ENCODE peak calls at places on chromosome 14, in eight cellular contexts. K is A549, B is esophagus muscularis mucosa, X is thyroid gland, U is prostate gland, J is stomach, Q is adrenal gland, R is ovary. T is an unnamed sample.

GRCh38 chr14:77812028-77812427 is 12.1 kb downstream of the ADCK1 start:
- DNase-seq in K (no peak), B (no peak), X (no peak), U (no peak), J (no peak), Q (no peak), R (no peak), T (no peak)

GRCh38 chr14:20680843-20681347 is 3.5 kb upstream of the RNASE4 start:
- DNase-seq in K (no peak), B (no peak), X (no peak), U (no peak), J (peak; percentile 41), Q (no peak), R (no peak), T (peak; percentile 30)

GRCh38 chr14:54836231-54836630 is 66.4 kb downstream of the GCH1 start:
- DNase-seq in K (no peak), B (no peak), X (no peak), U (no peak), J (no peak), Q (no peak), R (no peak), T (no peak)

GRCh38 chr14:103231376-103232019 is 102.5 kb upstream of the EIF5 start:
- DNase-seq in K (no peak), B (no peak), X (no peak), U (no peak), J (no peak), Q (no peak), R (no peak), T (no peak)

GRCh38 chr14:104346112-104346462 is 207.7 kb downstream of the KIF26A start:
- DNase-seq in K (no peak), B (no peak), X (no peak), U (no peak), J (no peak), Q (no peak), R (no peak), T (no peak)

GRCh38 chr14:99524091-99524661 is 43.0 kb downstream of the CCNK start:
- DNase-seq in K (no peak), B (no peak), X (peak; percentile 41), U (no peak), J (peak; percentile 61), Q (no peak), R (peak; percentile 58), T (no peak)

GRCh38 chr14:77190977-77191376 is 9.4 kb downstream of the TMEM63C start:
- DNase-seq in K (no peak), B (no peak), X (no peak), U (no peak), J (no peak), Q (no peak), R (no peak), T (no peak)

GRCh38 chr14:34833545-34834523 is 41.3 kb downstream of the BAZ1A start:
- DNase-seq in K (no peak), B (no peak), X (no peak), U (no peak), J (no peak), Q (no peak), R (no peak), T (no peak)

GRCh38 chr14:104600141-104600643 is 4.4 kb downstream of the TMEM179 start:
- DNase-seq in K (peak; percentile 55), B (no peak), X (no peak), U (no peak), J (no peak), Q (no peak), R (no peak), T (no peak)

GRCh38 chr14:93818857-93819256 is 30.6 kb upstream of the PRIMA1 start:
- DNase-seq in K (no peak), B (no peak), X (no peak), U (no peak), J (no peak), Q (no peak), R (no peak), T (no peak)

GRCh38 chr14:100547633-100548294 is 39.5 kb downstream of the BEGAIN start:
- DNase-seq in K (no peak), B (no peak), X (no peak), U (peak; percentile 77), J (peak; percentile 61), Q (peak; percentile 82), R (no peak), T (peak; percentile 6)

DNA sequence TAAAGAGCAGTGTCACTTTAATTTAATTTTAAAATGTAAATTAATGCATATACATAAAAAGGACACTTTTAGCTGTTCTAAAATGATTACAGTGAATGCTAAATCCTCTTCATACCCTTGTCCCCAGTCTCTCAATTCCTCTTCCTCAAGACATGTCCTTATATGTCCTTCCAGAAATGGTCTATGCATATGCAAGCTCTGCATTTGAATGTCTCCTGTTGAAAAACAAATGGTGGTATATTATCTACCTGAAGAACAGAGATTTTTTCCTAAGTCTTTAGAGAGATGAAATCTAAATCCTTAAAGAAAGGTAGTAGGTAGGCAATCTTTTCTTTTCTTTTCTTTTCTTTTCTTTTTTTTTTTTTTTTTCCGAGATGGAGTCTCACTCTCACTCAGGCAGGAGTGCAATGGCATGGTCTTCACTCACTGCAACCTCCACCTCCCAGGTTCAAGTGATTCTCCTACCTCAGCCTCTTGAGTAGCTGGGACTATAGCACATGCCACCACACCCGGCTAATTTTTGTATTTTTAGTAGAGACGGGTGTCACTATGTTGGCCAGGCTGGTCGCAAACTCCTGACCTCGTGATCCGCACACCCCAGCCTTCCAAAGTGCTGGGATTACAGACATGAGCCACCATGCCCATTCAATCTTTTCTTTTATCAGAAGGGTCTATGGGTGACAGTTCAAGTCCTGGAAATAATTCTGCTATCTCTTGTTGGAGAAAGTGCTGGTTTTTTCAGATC is 180.5 kb downstream of the PRKCH start:
- DNase-seq in K (no peak), B (no peak), X (no peak), U (no peak), J (no peak), Q (no peak), R (no peak), T (no peak)
- TF ChIP-seq POLR2A in K (no peak), B (no peak), X (no peak), U (no peak), J (no peak), Q (no peak), R (no peak), T (no peak)

GRCh38 chr14:79418649-79419415 is 792.5 kb downstream of the DIO2 start:
- DNase-seq in K (no peak), B (no peak), X (no peak), U (no peak), J (no peak), Q (no peak), R (no peak), T (peak; percentile 5)
- H3K9me3 ChIP-seq in K (no peaks in the 10 kb centered on the region), B (no peaks in the 10 kb centered on the region), X (no peaks in the 10 kb centered on the region), U (no peaks in the 10 kb centered on the region), J (no peaks in the 10 kb centered on the region), Q (no peaks in the 10 kb centered on the region), R (no peaks in the 10 kb centered on the region), T (no peaks in the 10 kb centered on the region)

DNA sequence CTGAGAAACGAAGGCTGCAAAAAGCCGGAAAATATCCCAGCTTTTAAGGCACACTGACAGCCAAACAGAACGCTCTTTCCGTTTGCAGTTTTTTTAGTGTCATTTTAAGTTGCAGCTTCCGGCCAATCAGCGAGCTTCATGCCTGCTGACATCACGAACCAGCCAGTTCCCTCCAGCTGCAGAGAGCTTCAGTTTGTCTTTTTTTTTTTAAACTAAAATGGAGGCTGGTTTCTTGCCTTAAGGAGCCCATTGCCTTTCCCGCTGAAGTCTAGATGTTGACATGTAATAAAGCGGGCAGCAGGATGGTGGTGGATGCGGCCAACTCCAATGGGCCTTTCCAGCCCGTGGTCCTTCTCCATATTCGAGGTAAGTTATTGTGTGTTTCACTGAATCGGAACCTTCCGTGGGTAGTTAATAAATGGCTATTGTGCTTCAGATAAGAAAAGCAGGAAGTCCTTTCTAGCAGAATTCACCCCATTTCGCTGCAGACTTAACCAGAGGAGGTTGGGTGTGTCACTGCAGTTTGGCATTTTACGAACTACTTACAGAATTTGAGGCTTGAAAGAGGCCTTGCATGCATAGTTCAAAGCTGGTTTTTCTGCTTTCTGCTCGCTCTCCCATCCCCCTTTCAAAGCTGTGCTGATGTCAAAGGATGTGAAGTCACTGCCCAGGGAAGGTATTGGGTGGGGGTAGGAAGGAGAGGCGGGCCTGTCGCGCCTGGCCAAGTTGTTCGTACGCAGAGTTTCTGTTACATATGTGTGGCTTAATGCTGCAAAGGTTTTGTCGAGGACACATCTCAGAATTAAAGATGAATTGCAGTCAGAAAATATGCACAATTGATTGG is 48.4 kb downstream of the PPP2R5C start:
- DNase-seq in K (peak; percentile 96), B (peak; percentile 97), X (peak; percentile 89), U (peak; percentile 92), J (peak; percentile 86), Q (peak; percentile 92), R (peak; percentile 80), T (peak; percentile 87)
- TF ChIP-seq POLR2A in K (peak; percentile 45), B (peak; percentile 47), X (no peak), U (peak; percentile 78), J (no peak), Q (peak; percentile 64), R (peak; percentile 78), T (peak; percentile 44)

GRCh38 chr14:70330596-70330995 is 28.9 kb downstream of the COX16 start:
- DNase-seq in K (no peak), B (no peak), X (no peak), U (no peak), J (no peak), Q (no peak), R (no peak), T (no peak)

GRCh38 chr14:70333703-70334102 is 25.8 kb downstream of the COX16 start:
- DNase-seq in K (no peak), B (no peak), X (no peak), U (no peak), J (no peak), Q (no peak), R (no peak), T (no peak)

GRCh38 chr14:70333289-70333688 is 26.2 kb downstream of the COX16 start:
- DNase-seq in K (no peak), B (no peak), X (no peak), U (no peak), J (no peak), Q (no peak), R (no peak), T (no peak)

GRCh38 chr14:70332015-70332414 is 27.5 kb downstream of the COX16 start:
- DNase-seq in K (no peak), B (no peak), X (no peak), U (no peak), J (no peak), Q (no peak), R (no peak), T (no peak)
- H3K9me3 ChIP-seq in K (peaks cover 30% of the 10 kb centered on the region), B (peaks cover 17% of the 10 kb centered on the region), X (no peaks in the 10 kb centered on the region), U (no peaks in the 10 kb centered on the region), J (peaks cover 11% of the 10 kb centered on the region), Q (peaks cover 18% of the 10 kb centered on the region), R (no peaks in the 10 kb centered on the region), T (no peaks in the 10 kb centered on the region)

GRCh38 chr14:95033851-95034622 is 123.3 kb downstream of the DICER1 start:
- DNase-seq in K (no peak), B (peak; percentile 57), X (no peak), U (no peak), J (peak; percentile 22), Q (no peak), R (no peak), T (no peak)

GRCh38 chr14:95038521-95039250 is 118.6 kb downstream of the DICER1 start:
- DNase-seq in K (no peak), B (peak; percentile 90), X (no peak), U (no peak), J (no peak), Q (no peak), R (no peak), T (no peak)

GRCh38 chr14:95037273-95037672 is 120.1 kb downstream of the DICER1 start:
- DNase-seq in K (no peak), B (peak; percentile 60), X (no peak), U (no peak), J (no peak), Q (no peak), R (no peak), T (no peak)

GRCh38 chr14:95039259-95039992 is 117.9 kb downstream of the DICER1 start:
- DNase-seq in K (no peak), B (peak; percentile 83), X (no peak), U (no peak), J (peak; percentile 20), Q (no peak), R (no peak), T (no peak)

GRCh38 chr14:95034806-95035205 is 122.5 kb downstream of the DICER1 start:
- DNase-seq in K (no peak), B (peak; percentile 66), X (no peak), U (no peak), J (no peak), Q (no peak), R (no peak), T (no peak)
- TF ChIP-seq POLR2A in K (no peak), B (no peak), X (no peak), U (no peak), J (no peak), Q (no peak), R (no peak), T (no peak)